ENCODE peak calls at places on chromosomes 13 and 19, in four cellular contexts. Z is kidney, C is Peyer's patch, W is fibroblast of mammary gland. R is an unnamed sample.

GRCh38 chr19:42275103-42275502 is 6.1 kb downstream of the CIC start:
- DNase-seq in Z (no peak), W (no peak), C (peak), R (no peak)

GRCh38 chr19:48244289-48244688 is 11.4 kb downstream of the CARD8 start:
- DNase-seq in W (no peak), C (no peak), Z (no peak), R (no peak)

GRCh38 chr19:15177269-15178116 is 23.3 kb downstream of the NOTCH3 start:
- DNase-seq in Z (peak), W (peak), C (peak), R (peak)

GRCh38 chr13:31049833-31050232 is 111.9 kb downstream of the HSPH1 start:
- DNase-seq in C (no peak), W (no peak), Z (no peak), R (no peak)

GRCh38 chr13:71030789-71031188 is 836.2 kb downstream of the DACH1 start:
- DNase-seq in W (no peak), Z (no peak), C (no peak), R (no peak)

GRCh38 chr13:90738881-90739280 is 608.6 kb upstream of the MIR17HG start:
- DNase-seq in W (no peak), C (no peak), Z (no peak), R (no peak)

GRCh38 chr13:113821847-113822246 is 42.0 kb downstream of the GAS6 start:
- DNase-seq in C (no peak), W (no peak), Z (no peak), R (no peak)

GRCh38 chr19:39325778-39326680 is 5.4 kb upstream of the LRFN1 start:
- DNase-seq in Z (no peak), W (peak), C (no peak), R (no peak)

GRCh38 chr13:27797228-27797624 is 4.9 kb downstream of the GSX1 start:
- DNase-seq in W (peak), C (no peak), Z (no peak), R (peak)

GRCh38 chr13:25756916-25757315 is 294.9 kb downstream of the SHISA2 start:
- DNase-seq in Z (no peak), C (no peak), W (no peak), R (no peak)

GRCh38 chr19:4379383-4380253 is 20.7 kb downstream of the SH3GL1 start:
- DNase-seq in C (no peak), Z (peak), W (peak), R (no peak)

GRCh38 chr13:40776232-40776631 is 5.2 kb upstream of the MRPS31 start:
- DNase-seq in C (no peak), Z (no peak), W (no peak), R (no peak)

GRCh38 chr19:8340341-8341096 is 2.5 kb downstream of the KANK3 start:
- DNase-seq in W (no peak), Z (peak), C (no peak), R (peak)

GRCh38 chr13:32153056-32153455 is 121.5 kb downstream of the FRY start:
- DNase-seq in Z (no peak), W (peak), C (no peak), R (peak)

GRCh38 chr13:112893570-112894422 is 75.2 kb upstream of the MCF2L start:
- DNase-seq in Z (peak), W (no peak), C (peak), R (peak)

GRCh38 chr13:23617551-23618014 is 47.4 kb downstream of the TNFRSF19 start:
- DNase-seq in Z (no peak), C (no peak), W (peak), R (peak)

GRCh38 chr19:36169084-36169760 is 17.0 kb upstream of the COX7A1 start:
- DNase-seq in Z (no peak), W (no peak), C (peak), R (peak)

GRCh38 chr13:93690139-93690538 is 463.5 kb downstream of the GPC6 start:
- DNase-seq in W (peak), Z (no peak), C (no peak), R (peak)

GRCh38 chr13:97749174-97749573 is 204.3 kb upstream of the IPO5 start:
- DNase-seq in Z (no peak), C (no peak), W (peak), R (peak)

GRCh38 chr19:15181394-15181793 is 19.4 kb downstream of the NOTCH3 start:
- DNase-seq in W (no peak), C (no peak), Z (no peak), R (no peak)

GRCh38 chr19:12975221-12975756 is 5.9 kb downstream of the DAND5 start:
- DNase-seq in W (no peak), Z (no peak), C (no peak), R (no peak)

GRCh38 chr13:104534847-104535246 is 1468.6 kb upstream of the SLC10A2 start:
- DNase-seq in Z (no peak), C (no peak), W (no peak), R (no peak)

GRCh38 chr19:12293771-12294307 is 844 bp downstream of the ZNF44 start:
- DNase-seq in Z (peak), C (peak), W (peak), R (peak)

GRCh38 chr19:48123907-48124675 is 13.5 kb upstream of the PLA2G4C start:
- DNase-seq in Z (no peak), C (no peak), W (peak), R (peak)

GRCh38 chr19:35377656-35378055 is 6.8 kb downstream of the GPR42 start:
- DNase-seq in W (no peak), Z (no peak), C (no peak), R (no peak)

GRCh38 chr13:32426981-32427851 is 714 bp downstream of the N4BP2L1 start:
- DNase-seq in C (peak), W (peak), Z (peak), R (no peak)

GRCh38 chr19:41298327-41298964 is 11.5 kb upstream of the CCDC97 start:
- DNase-seq in Z (peak), C (peak), W (peak), R (peak)

GRCh38 chr19:4389511-4390016 is 10.8 kb downstream of the SH3GL1 start:
- DNase-seq in Z (no peak), W (no peak), C (no peak), R (no peak)

GRCh38 chr13:98972627-98973026 is 5.2 kb downstream of the DOCK9 start:
- DNase-seq in W (no peak), C (no peak), Z (no peak), R (peak)

GRCh38 chr19:40286235-40286530 is 1.0 kb upstream of the AKT2 start:
- DNase-seq in Z (no peak), C (no peak), W (no peak), R (no peak)

GRCh38 chr19:11780431-11781020 is 13.7 kb downstream of the ZNF441 start:
- DNase-seq in C (no peak), W (no peak), Z (no peak), R (no peak)

GRCh38 chr13:79212064-79212619 is 193.9 kb downstream of the RBM26 start:
- DNase-seq in Z (no peak), W (no peak), C (no peak), R (no peak)

GRCh38 chr13:42363941-42364612 is 92.1 kb downstream of the AKAP11 start:
- DNase-seq in C (no peak), Z (no peak), W (peak), R (peak)

GRCh38 chr13:73465629-73465974 is 406.8 kb downstream of the KLF5 start:
- DNase-seq in W (peak), C (no peak), Z (no peak), R (no peak)

GRCh38 chr19:34141036-34141435 is 31.3 kb upstream of the LSM14A start:
- DNase-seq in C (no peak), Z (no peak), W (no peak), R (no peak)

GRCh38 chr13:62933809-62934208 is 1518.2 kb upstream of the PCDH20 start:
- DNase-seq in C (no peak), W (no peak), Z (peak), R (no peak)

GRCh38 chr13:43031881-43032280 is 8.5 kb downstream of the DNAJC15 start:
- DNase-seq in W (no peak), Z (no peak), C (no peak), R (no peak)

GRCh38 chr13:26017196-26017921 is 34.5 kb downstream of the SHISA2 start:
- DNase-seq in Z (no peak), C (no peak), W (no peak), R (no peak)

GRCh38 chr13:98981596-98982195 is 3.8 kb upstream of the DOCK9 start:
- DNase-seq in C (no peak), Z (no peak), W (peak), R (no peak)

GRCh38 chr13:51221674-51222509 is at the start of gene FAM124A:
- DNase-seq in C (peak), W (peak), Z (peak), R (peak)
- TF ChIP-seq CTCF in C (peak), W (no peak), Z (no peak), R (no peak)

GRCh38 chr13:46639033-46639981 is 86.3 kb downstream of the LRCH1 start:
- DNase-seq in Z (no peak), C (no peak), W (no peak), R (peak)

GRCh38 chr13:46643165-46643777 is 90.3 kb downstream of the LRCH1 start:
- DNase-seq in C (no peak), W (no peak), Z (no peak), R (peak)

GRCh38 chr13:46642254-46642653 is 89.3 kb downstream of the LRCH1 start:
- DNase-seq in Z (no peak), W (no peak), C (no peak), R (no peak)

GRCh38 chr13:46640843-46641242 is 87.9 kb downstream of the LRCH1 start:
- DNase-seq in C (no peak), Z (no peak), W (peak), R (peak)

GRCh38 chr13:46641274-46642081 is 88.5 kb downstream of the LRCH1 start:
- DNase-seq in W (no peak), Z (peak), C (no peak), R (peak)
- H3K4me3 ChIP-seq in W (no peak), Z (no peak), C (no peak), R (no peak)

GRCh38 chr19:45115809-45116615 is 23.0 kb downstream of the PPP1R37 start:
- DNase-seq in C (no peak), W (no peak), Z (no peak), R (no peak)

GRCh38 chr19:45110811-45111210 is 17.8 kb downstream of the PPP1R37 start:
- DNase-seq in Z (no peak), C (no peak), W (no peak), R (no peak)

GRCh38 chr19:45113628-45114027 is 20.6 kb downstream of the PPP1R37 start:
- DNase-seq in W (no peak), Z (no peak), C (peak), R (no peak)

GRCh38 chr19:45114116-45114515 is 21.1 kb downstream of the PPP1R37 start:
- DNase-seq in Z (no peak), C (no peak), W (no peak), R (no peak)

GRCh38 chr19:45112111-45112827 is 19.3 kb downstream of the PPP1R37 start:
- DNase-seq in Z (no peak), C (no peak), W (no peak), R (no peak)
- TF ChIP-seq CTCF in Z (no peak), C (no peak), W (no peak), R (no peak)

GRCh38 chr19:1074512-1075283 is 7.7 kb downstream of the ARHGAP45 start:
- DNase-seq in Z (peak), C (peak), W (no peak), R (peak)

GRCh38 chr19:1073063-1073955 is 6.3 kb downstream of the ARHGAP45 start:
- DNase-seq in C (peak), W (no peak), Z (no peak), R (no peak)

GRCh38 chr19:1072371-1073015 is 5.5 kb downstream of the ARHGAP45 start:
- DNase-seq in W (no peak), Z (no peak), C (no peak), R (no peak)

GRCh38 chr19:1076046-1076386 is 9.0 kb downstream of the ARHGAP45 start:
- DNase-seq in Z (no peak), W (no peak), C (peak), R (peak)

GRCh38 chr19:1073956-1074511 is 7.1 kb downstream of the ARHGAP45 start:
- DNase-seq in C (no peak), W (no peak), Z (no peak), R (no peak)
- H3K4me3 ChIP-seq in C (no peak), W (no peak), Z (no peak), R (no peak)

GRCh38 chr19:2523630-2524311 is 47.8 kb downstream of the GADD45B start:
- DNase-seq in W (peak), C (no peak), Z (no peak), R (peak)
- TF ChIP-seq CTCF in W (peak), C (no peak), Z (no peak), R (peak)

GRCh38 chr19:17948474-17948966 is 15.7 kb downstream of the CCDC124 start:
- DNase-seq in Z (no peak), C (peak), W (no peak), R (no peak)
- H3K4me3 ChIP-seq in Z (no peak), C (peak), W (peak), R (peak)

R was measured in fibroblast of villous mesenchyme.